ENCODE peak calls at places on chromosome 1, in ten cellular contexts. R is AG09309, I is LoVo, G is NCI-H1105, F is NCI-H460, X is MCF 10A, B is Right ventricle myocardium superior, A is Kasumi-1, H is left lung, V is RWPE2. P is an unnamed sample.

GRCh38 chr1:181038399-181038873 is 4.7 kb downstream of the MR1 start:
- DNase-seq in R (no peak), I (peak), G (peak), F (peak), X (peak), B (peak), A (peak), H (peak), V (no peak), P (peak)

GRCh38 chr1:212158912-212159796 is 123.6 kb downstream of the DTL start:
- DNase-seq in R (no peak), I (no peak), G (no peak), F (no peak), X (no peak), B (no peak), A (no peak), H (no peak), V (no peak), P (no peak)

GRCh38 chr1:41102208-41102607 is 80.7 kb upstream of the SLFNL1 start:
- DNase-seq in R (peak), I (peak), G (peak), F (no peak), X (peak), B (peak), A (no peak), H (peak), V (no peak), P (no peak)

GRCh38 chr1:112971006-112971405 is 15.0 kb upstream of the SLC16A1 start:
- DNase-seq in R (no peak), I (no peak), G (no peak), F (no peak), X (no peak), B (no peak), A (no peak), H (no peak), V (no peak), P (no peak)

GRCh38 chr1:84611796-84612195 is 37.6 kb upstream of the CTBS start:
- DNase-seq in R (no peak), I (no peak), G (no peak), F (no peak), X (no peak), B (no peak), A (no peak), H (no peak), V (no peak), P (peak)

GRCh38 chr1:108049083-108049819 is 84.3 kb upstream of the VAV3 start:
- DNase-seq in R (peak), I (no peak), G (no peak), F (no peak), X (peak), B (peak), A (peak), H (peak), V (no peak), P (peak)

GRCh38 chr1:197924516-197925123 is 7.4 kb downstream of the LHX9 start:
- DNase-seq in R (peak), I (peak), G (no peak), F (peak), X (peak), B (no peak), A (peak), H (no peak), V (no peak), P (no peak)

GRCh38 chr1:241998950-241999495 is at the start of gene MAP1LC3C:
- DNase-seq in R (no peak), I (no peak), G (no peak), F (no peak), X (no peak), B (no peak), A (no peak), H (no peak), V (no peak), P (peak)

GRCh38 chr1:218886472-218886871 is 287.2 kb upstream of the LYPLAL1 start:
- DNase-seq in R (no peak), I (no peak), G (no peak), F (no peak), X (peak), B (peak), A (no peak), H (no peak), V (no peak), P (no peak)

GRCh38 chr1:2607681-2608041 is 21.1 kb downstream of the PRXL2B start:
- DNase-seq in R (no peak), I (no peak), G (no peak), F (no peak), X (no peak), B (peak), A (no peak), H (no peak), V (no peak), P (no peak)

P was measured in ELF-1.